ENCODE peak calls at places on chromosomes 5 and 9, in five cellular contexts. T is body of pancreas, J is fibroblast of lung, L is right atrium auricular region, U is SJSA1. P is an unnamed sample.
A peak's percentile ranks its signal among the peaks of the same experiment; 100 is the strongest.

GRCh38 chr9:113669523-113670115 is 206.1 kb downstream of the RGS3 start:
- DNase-seq in T (no peak), J (peak; percentile 56), L (no peak), U (no peak), P (no peak)

GRCh38 chr5:180866296-180866695 is 5.2 kb upstream of the ZFP62 start:
- DNase-seq in T (peak; percentile 41), J (no peak), L (no peak), U (no peak), P (peak; percentile 65)

GRCh38 chr5:154770111-154770510 is 14.9 kb downstream of the LARP1 start:
- DNase-seq in T (no peak), J (no peak), L (no peak), U (no peak), P (no peak)

GRCh38 chr5:102589661-102590060 is 90.9 kb upstream of the SLCO6A1 start:
- DNase-seq in T (no peak), J (no peak), L (no peak), U (no peak), P (no peak)

GRCh38 chr5:40227366-40227765 is 452.3 kb upstream of the PTGER4 start:
- DNase-seq in T (no peak), J (peak; percentile 93), L (no peak), U (no peak), P (no peak)

GRCh38 chr9:133943036-133943780 is 48.9 kb downstream of the VAV2 start:
- DNase-seq in T (peak; percentile 4), J (no peak), L (no peak), U (no peak), P (no peak)

GRCh38 chr5:75712091-75712490 is 5.1 kb downstream of the POC5 start:
- DNase-seq in T (no peak), J (no peak), L (no peak), U (no peak), P (no peak)

GRCh38 chr9:137077758-137078693 is 709 bp downstream of the UAP1L1 start:
- DNase-seq in T (peak; percentile 42), J (no peak), L (no peak), U (no peak), P (no peak)

GRCh38 chr5:139709587-139710369 is 61.6 kb downstream of the CXXC5 start:
- DNase-seq in T (no peak), J (no peak), L (no peak), U (no peak), P (peak; percentile 70)

GRCh38 chr5:132378580-132378979 is 9.1 kb downstream of the SLC22A5 start:
- DNase-seq in T (no peak), J (no peak), L (no peak), U (peak; percentile 32), P (peak; percentile 11)

GRCh38 chr9:96641514-96641913 is 13.6 kb downstream of the PRXL2C start:
- DNase-seq in T (no peak), J (no peak), L (no peak), U (no peak), P (no peak)

GRCh38 chr5:180910182-180910581 is 11.2 kb downstream of the BTNL8 start:
- DNase-seq in T (no peak), J (no peak), L (no peak), U (no peak), P (no peak)

GRCh38 chr5:176859916-176860315 is 39.2 kb downstream of the HK3 start:
- DNase-seq in T (no peak), J (no peak), L (no peak), U (no peak), P (no peak)

GRCh38 chr5:169561883-169562282 is 21.7 kb upstream of the SPDL1 start:
- DNase-seq in T (no peak), J (no peak), L (no peak), U (no peak), P (no peak)

GRCh38 chr5:36442352-36442751 is 140.7 kb upstream of the RANBP3L start:
- DNase-seq in T (peak; percentile 36), J (no peak), L (no peak), U (no peak), P (no peak)

GRCh38 chr5:77744116-77744515 is 32.0 kb downstream of the TBCA start:
- DNase-seq in T (no peak), J (no peak), L (no peak), U (no peak), P (no peak)

GRCh38 chr9:92438900-92439526 is 14.7 kb upstream of the OMD start:
- DNase-seq in T (no peak), J (peak; percentile 71), L (no peak), U (no peak), P (no peak)

GRCh38 chr9:93679536-93680444 is 103.4 kb downstream of the PHF2 start:
- DNase-seq in T (peak; percentile 4), J (no peak), L (peak; percentile 56), U (no peak), P (no peak)

GRCh38 chr9:4497855-4498254 is 7.6 kb downstream of the SLC1A1 start:
- DNase-seq in T (no peak), J (no peak), L (no peak), U (no peak), P (no peak)

GRCh38 chr5:72767289-72768010 is 49.0 kb upstream of the TNPO1 start:
- DNase-seq in T (no peak), J (peak; percentile 27), L (no peak), U (no peak), P (peak; percentile 80)

GRCh38 chr5:9505215-9505614 is 40.7 kb downstream of the SEMA5A start:
- DNase-seq in T (no peak), J (peak; percentile 17), L (no peak), U (no peak), P (no peak)

GRCh38 chr9:95495988-95496387 is 20.8 kb downstream of the PTCH1 start:
- DNase-seq in T (no peak), J (no peak), L (no peak), U (no peak), P (no peak)

GRCh38 chr5:14399054-14399657 is 182.4 kb upstream of the OTULINL start:
- DNase-seq in T (no peak), J (peak; percentile 81), L (no peak), U (no peak), P (no peak)

GRCh38 chr5:100852988-100853449 is 50.1 kb downstream of the ST8SIA4 start:
- DNase-seq in T (no peak), J (no peak), L (no peak), U (no peak), P (no peak)

GRCh38 chr5:88823201-88823600 is 59.8 kb downstream of the MEF2C start:
- DNase-seq in T (no peak), J (no peak), L (no peak), U (no peak), P (no peak)

GRCh38 chr9:96554801-96555566 is 64.7 kb downstream of the CDC14B start:
- DNase-seq in T (no peak), J (peak; percentile 21), L (no peak), U (peak; percentile 80), P (no peak)

GRCh38 chr5:150948539-150948938 is 43.8 kb upstream of the ZNF300 start:
- DNase-seq in T (no peak), J (no peak), L (no peak), U (no peak), P (no peak)

GRCh38 chr5:55062039-55062779 is 38.2 kb downstream of the GZMK start:
- DNase-seq in T (no peak), J (no peak), L (no peak), U (no peak), P (peak; percentile 6)

GRCh38 chr9:102087141-102087540 is 348.7 kb upstream of the GRIN3A start:
- DNase-seq in T (no peak), J (no peak), L (no peak), U (no peak), P (peak; percentile 11)

GRCh38 chr5:123440456-123440855 is 17.3 kb upstream of the CEP120 start:
- DNase-seq in T (no peak), J (no peak), L (no peak), U (no peak), P (no peak)

GRCh38 chr5:123439616-123440153 is 16.5 kb upstream of the CEP120 start:
- DNase-seq in T (no peak), J (no peak), L (no peak), U (no peak), P (no peak)

GRCh38 chr5:123438902-123439301 is 15.7 kb upstream of the CEP120 start:
- DNase-seq in T (no peak), J (no peak), L (no peak), U (no peak), P (no peak)

GRCh38 chr5:123444016-123444415 is 20.8 kb upstream of the CEP120 start:
- DNase-seq in T (no peak), J (no peak), L (no peak), U (no peak), P (no peak)

GRCh38 chr5:123441408-123441807 is 18.2 kb upstream of the CEP120 start:
- DNase-seq in T (no peak), J (no peak), L (no peak), U (no peak), P (no peak)
- H3K4me1 ChIP-seq in T (peaks cover 4% of the 10 kb centered on the region), J (no peaks in the 10 kb centered on the region), L (no peaks in the 10 kb centered on the region), U (no peaks in the 10 kb centered on the region), P (no peaks in the 10 kb centered on the region)

DNA sequence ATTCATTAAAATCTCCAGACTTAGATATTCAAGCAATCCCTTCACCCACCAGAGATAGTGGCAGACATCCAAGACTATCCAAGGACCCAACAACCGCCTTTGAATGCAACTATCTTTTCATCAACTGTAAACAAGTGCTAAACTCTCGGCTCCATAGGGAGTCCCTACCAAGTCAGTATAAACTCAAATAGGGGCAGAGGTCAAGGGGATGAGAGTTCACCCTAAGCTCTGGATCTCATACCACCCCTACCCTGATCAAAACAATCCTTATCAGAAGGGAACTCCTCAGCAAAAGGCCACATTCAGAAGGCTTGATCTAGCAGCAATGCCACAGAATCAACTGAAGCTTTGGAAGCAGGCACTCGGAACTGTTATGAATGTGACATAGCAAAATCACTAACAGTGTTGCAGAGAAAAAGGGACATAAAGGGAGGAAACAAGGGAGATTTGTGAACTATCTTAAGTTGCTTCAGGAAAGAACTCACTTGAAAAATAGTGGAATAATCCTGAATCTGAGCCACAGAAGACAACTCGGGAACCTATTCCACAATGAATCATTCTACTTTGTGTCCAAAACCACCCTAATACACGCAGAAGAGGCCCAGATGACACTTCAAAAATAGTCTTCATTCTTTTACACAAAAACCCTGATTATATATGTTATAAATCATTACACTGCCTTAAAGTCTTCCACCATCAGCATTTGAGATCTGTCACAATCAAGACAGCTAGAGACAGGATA is 49.8 kb downstream of the NR6A1 start:
- DNase-seq in T (no peak), J (no peak), L (no peak), U (peak; percentile 54), P (peak; percentile 20)
- H3K27ac ChIP-seq in T (peak overlapping the region; percentile 23), J (no peak overlapping the region), L (no peak overlapping the region), U (peak overlapping the region; percentile 34), P (no peak overlapping the region)

GRCh38 chr5:179754024-179754423 is 21.4 kb downstream of the MAML1 start:
- DNase-seq in T (no peak), J (no peak), L (no peak), U (no peak), P (no peak)

GRCh38 chr5:179747815-179748214 is 15.2 kb downstream of the MAML1 start:
- DNase-seq in T (no peak), J (no peak), L (no peak), U (no peak), P (no peak)

GRCh38 chr5:179746872-179747271 is 14.2 kb downstream of the MAML1 start:
- DNase-seq in T (no peak), J (no peak), L (no peak), U (no peak), P (no peak)

GRCh38 chr5:179755022-179755421 is 22.4 kb downstream of the MAML1 start:
- DNase-seq in T (peak; percentile 23), J (no peak), L (no peak), U (no peak), P (no peak)

GRCh38 chr5:179749857-179750508 is 17.4 kb downstream of the MAML1 start:
- DNase-seq in T (no peak), J (no peak), L (no peak), U (no peak), P (no peak)
- H3K36me3 ChIP-seq in T (no peaks in the 10 kb centered on the region), J (peaks cover 4% of the 10 kb centered on the region), L (no peaks in the 10 kb centered on the region), U (peaks cover 63% of the 10 kb centered on the region), P (peaks cover 19% of the 10 kb centered on the region)

GRCh38 chr9:22204240-22204639 is 195.1 kb upstream of the CDKN2B start:
- DNase-seq in T (no peak), J (no peak), L (no peak), U (no peak), P (no peak)
- H3K4me1 ChIP-seq in T (no peaks in the 10 kb centered on the region), J (peaks cover 4% of the 10 kb centered on the region), L (no peaks in the 10 kb centered on the region), U (peaks cover 12% of the 10 kb centered on the region), P (peaks cover 3% of the 10 kb centered on the region)

P was measured in SJCRH30.